ENCODE peak calls at places on chromosomes 4 and X, in six cellular contexts. K is Calu3; U is CD8-positive, alpha-beta T cell; G is fibroblast of pulmonary artery; Z is mammary epithelial cell; V is SK-N-SH. S is an unnamed sample.

GRCh38 chrX:121570072-121570841 is 522.8 kb downstream of the GLUD2 start:
- DNase-seq in U (no peak), V (no peak), K (no peak), Z (peak), G (peak), S (no peak)

GRCh38 chrX:1421433-1422134 is 29.7 kb upstream of the SLC25A6 start:
- DNase-seq in Z (no peak), G (no peak), U (no peak), V (no peak), K (no peak), S (no peak)

GRCh38 chr4:67616478-67616877 is 58.0 kb downstream of the STAP1 start:
- DNase-seq in G (no peak), U (no peak), Z (no peak), V (no peak), K (no peak), S (no peak)

GRCh38 chr4:140595065-140595464 is 26.3 kb upstream of the UCP1 start:
- DNase-seq in G (peak), U (no peak), V (no peak), K (peak), Z (peak), S (no peak)

GRCh38 chr4:102717448-102718092 is 43.2 kb downstream of the MANBA start:
- DNase-seq in U (no peak), G (no peak), K (peak), V (no peak), Z (peak), S (no peak)

GRCh38 chrX:3256868-3257267 is 89.6 kb downstream of the MXRA5 start:
- DNase-seq in V (no peak), Z (no peak), G (no peak), U (no peak), K (no peak), S (no peak)

GRCh38 chr4:137597751-137598493 is 65.6 kb upstream of the PCDH18 start:
- DNase-seq in V (no peak), G (no peak), K (no peak), U (no peak), Z (no peak), S (no peak)

GRCh38 chr4:8329560-8329858 is 60.0 kb downstream of the HTRA3 start:
- DNase-seq in U (no peak), K (no peak), V (no peak), Z (no peak), G (no peak), S (no peak)

GRCh38 chr4:13246107-13246506 is 238.0 kb downstream of the RAB28 start:
- DNase-seq in U (no peak), Z (no peak), V (no peak), G (no peak), K (no peak), S (no peak)

GRCh38 chrX:148380614-148381561 is 119.5 kb upstream of the AFF2 start:
- DNase-seq in U (peak), K (no peak), G (no peak), V (no peak), Z (peak), S (no peak)

GRCh38 chr4:2591189-2591588 is 54.7 kb downstream of the FAM193A start:
- DNase-seq in K (no peak), G (peak), Z (no peak), U (no peak), V (peak), S (peak)

GRCh38 chrX:103157511-103158316 is 57.2 kb upstream of the BEX4 start:
- DNase-seq in V (peak), U (no peak), G (peak), K (peak), Z (peak), S (no peak)

GRCh38 chrX:57528670-57529255 is 63.0 kb upstream of the ZXDB start:
- DNase-seq in K (peak), V (no peak), G (peak), Z (peak), U (no peak), S (peak)

GRCh38 chr4:40427138-40427537 is 92.0 kb downstream of the CHRNA9 start:
- DNase-seq in Z (no peak), G (no peak), K (no peak), V (no peak), U (no peak), S (no peak)

DNA sequence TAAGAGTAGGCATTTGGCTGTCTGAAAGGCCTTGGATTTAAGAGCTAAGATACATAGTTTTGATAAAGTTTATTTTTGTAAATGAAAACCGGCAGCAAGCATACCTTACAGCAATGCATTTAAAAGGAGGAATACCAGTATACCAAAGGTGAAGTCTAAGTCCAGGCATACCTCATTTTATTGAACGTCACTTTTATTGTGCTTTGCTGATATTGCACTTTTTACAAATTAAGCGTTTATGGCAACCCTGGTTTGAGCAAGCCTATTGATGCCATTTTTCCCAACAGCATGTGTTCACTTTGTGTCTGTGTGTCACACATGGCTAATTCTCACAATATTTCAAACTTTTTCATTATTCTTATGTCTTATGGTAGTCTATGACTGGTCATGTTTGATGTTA is 8.4 kb upstream of the SLC6A14 start:
- DNase-seq in Z (no peak), G (no peak), V (no peak), K (no peak), U (no peak), S (no peak)
- TF ChIP-seq CTCF in Z (no peak), G (no peak), V (no peak), K (no peak), U (no peak), S (no peak)

DNA sequence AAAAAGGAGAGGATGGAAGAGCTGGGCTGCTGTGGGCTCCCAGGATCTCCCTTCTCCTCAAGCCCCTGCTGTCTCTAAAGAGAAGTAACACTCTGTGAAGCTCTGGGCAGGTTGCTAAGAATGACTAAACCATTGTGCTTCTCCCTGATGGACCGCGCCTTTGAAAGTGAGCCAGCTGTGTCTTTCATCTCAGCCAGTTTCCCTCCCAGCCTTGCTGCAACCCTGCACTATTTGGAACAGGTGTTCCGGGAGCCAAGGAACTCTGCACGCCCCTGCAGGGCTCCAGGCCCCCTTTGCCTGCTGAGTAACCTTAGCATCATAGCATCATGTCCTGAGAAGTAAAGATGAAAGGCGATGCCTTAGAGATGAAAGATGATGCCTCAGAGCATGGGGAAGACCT is 39.7 kb downstream of the SMIM20 start:
- DNase-seq in K (no peak), U (no peak), G (peak), Z (peak), V (no peak), S (no peak)
- TF ChIP-seq CTCF in K (no peak), U (no peak), G (no peak), Z (peak), V (no peak), S (no peak)

GRCh38 chrX:8755116-8755515 is 23.2 kb upstream of the ANOS1 start:
- DNase-seq in Z (no peak), G (no peak), V (no peak), U (no peak), K (no peak), S (peak)
- TF ChIP-seq CTCF in Z (peak), G (no peak), V (no peak), U (no peak), K (no peak), S (no peak)

GRCh38 chrX:112736310-112736709 is 56.6 kb upstream of the LHFPL1 start:
- DNase-seq in V (no peak), U (no peak), K (no peak), Z (no peak), G (no peak), S (no peak)

GRCh38 chrX:112735147-112735546 is 55.4 kb upstream of the LHFPL1 start:
- DNase-seq in G (no peak), U (no peak), K (no peak), V (no peak), Z (no peak), S (no peak)

GRCh38 chrX:112734250-112734649 is 54.5 kb upstream of the LHFPL1 start:
- DNase-seq in V (no peak), G (peak), Z (no peak), K (no peak), U (no peak), S (no peak)

GRCh38 chrX:112731793-112732192 is 52.1 kb upstream of the LHFPL1 start:
- DNase-seq in K (no peak), U (no peak), Z (no peak), V (no peak), G (peak), S (no peak)
- TF ChIP-seq CTCF in K (no peak), U (peak), Z (peak), V (peak), G (peak), S (peak)

DNA sequence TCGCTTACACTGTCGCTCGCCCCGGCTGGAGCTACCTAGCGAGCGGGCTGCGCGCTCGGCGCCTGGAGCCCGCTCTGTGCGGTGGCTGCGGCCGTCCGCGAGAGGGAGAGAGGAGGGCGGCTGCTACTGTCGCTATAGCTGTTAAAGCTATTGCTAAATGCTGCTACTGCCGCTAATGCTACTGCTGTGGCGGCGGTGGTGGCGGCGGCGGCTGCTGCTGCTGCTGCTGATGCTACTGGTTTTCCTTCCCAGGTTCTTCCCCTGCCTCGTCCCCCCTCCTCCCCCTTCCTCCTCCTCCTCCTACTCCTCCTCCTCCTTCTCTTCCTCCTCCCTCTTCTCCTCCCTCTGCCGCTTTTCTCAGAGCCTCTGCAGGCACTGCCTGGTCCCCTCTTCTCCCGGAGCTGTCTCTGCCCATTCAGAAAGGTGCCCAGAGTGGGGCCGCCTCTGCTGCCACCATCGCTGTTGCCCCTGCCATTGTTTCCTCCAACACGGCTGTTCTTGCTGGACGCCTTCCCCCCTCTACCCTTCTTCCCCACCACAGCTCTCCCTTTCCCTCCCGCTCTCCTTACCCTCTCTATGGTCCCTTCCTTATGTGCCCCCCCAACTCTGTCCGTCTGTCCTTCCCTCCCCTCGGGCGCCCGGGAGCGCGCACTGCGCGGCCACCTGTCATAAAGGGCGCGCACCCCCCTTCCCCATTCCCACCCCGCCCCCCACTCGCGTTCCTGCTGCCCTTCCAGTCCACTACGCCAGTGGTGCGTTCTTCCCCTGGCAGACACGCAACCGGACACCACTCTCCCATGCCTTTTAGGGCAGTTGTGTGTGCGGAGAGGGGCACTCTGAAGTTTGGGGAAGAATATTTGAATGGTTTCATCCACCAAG is at the start of gene NEXMIF:
- DNase-seq in G (peak), K (peak), Z (no peak), U (no peak), V (peak), S (peak)
- TF ChIP-seq CTCF in G (no peak), K (no peak), Z (peak), U (no peak), V (peak), S (no peak)

GRCh38 chr4:165009493-165010227 is 22.1 kb upstream of the TRIM60 start:
- DNase-seq in G (no peak), Z (no peak), K (no peak), V (no peak), U (no peak), S (no peak)
- TF ChIP-seq CTCF in G (no peak), Z (no peak), K (no peak), V (no peak), U (no peak), S (no peak)